ENCODE peak calls at places on chromosomes 16 and 17, in four cellular contexts. T is neural progenitor cell, E is HCT116, M is IMR-90. H is an unnamed sample. For H3K4me1, the result is how much of the 10 kb centered on the place peaks cover.

GRCh38 chr16:82638095-82638798 is 11.5 kb downstream of the CDH13 start:
- DNase-seq in E (no peak), M (peak), T (no peak), H (no peak)

GRCh38 chr17:3890082-3890892 is 2.6 kb downstream of the CAMKK1 start:
- DNase-seq in T (no peak), M (peak), E (peak), H (no peak)

GRCh38 chr17:17567631-17568030 is 23.9 kb downstream of the PEMT start:
- DNase-seq in M (peak), E (no peak), T (no peak), H (no peak)

GRCh38 chr16:54437921-54438320 is 151.3 kb upstream of the IRX3 start:
- DNase-seq in M (no peak), E (no peak), T (no peak), H (no peak)

GRCh38 chr16:16974192-16974591 is 496.6 kb downstream of the XYLT1 start:
- DNase-seq in T (no peak), M (no peak), E (no peak), H (no peak)

GRCh38 chr16:86995456-86995855 is 321.7 kb downstream of the C16orf95 start:
- DNase-seq in T (no peak), E (no peak), M (peak), H (no peak)

GRCh38 chr17:51371732-51372151 is 111.4 kb downstream of the UTP18 start:
- DNase-seq in E (peak), T (peak), M (peak), H (peak)

GRCh38 chr17:46930083-46930482 is 7.1 kb downstream of the GOSR2 start:
- DNase-seq in M (no peak), T (no peak), E (no peak), H (no peak)

GRCh38 chr16:10754941-10755340 is 11.3 kb downstream of the NUBP1 start:
- DNase-seq in M (peak), E (no peak), T (no peak), H (no peak)

GRCh38 chr16:31079342-31079944 is 5.2 kb downstream of the ZNF646 start:
- DNase-seq in T (no peak), M (no peak), E (no peak), H (no peak)

GRCh38 chr17:18257268-18257681 is 1.3 kb downstream of the FLII start:
- DNase-seq in M (no peak), T (peak), E (no peak), H (no peak)

GRCh38 chr17:66276328-66276937 is 26.0 kb upstream of the PRKCA start:
- DNase-seq in M (peak), T (no peak), E (no peak), H (no peak)

GRCh38 chr16:25713785-25714570 is 22.2 kb downstream of the HS3ST4 start:
- DNase-seq in M (no peak), E (no peak), T (no peak), H (no peak)

GRCh38 chr17:79843917-79844815 is 4.9 kb upstream of the CBX4 start:
- DNase-seq in T (peak), E (no peak), M (peak), H (no peak)

GRCh38 chr17:49294126-49294525 is 63.5 kb upstream of the PHOSPHO1 start:
- DNase-seq in T (no peak), M (no peak), E (no peak), H (no peak)

GRCh38 chr17:45835481-45835880 is 9.2 kb upstream of the SPPL2C start:
- DNase-seq in E (no peak), T (no peak), M (no peak), H (no peak)

GRCh38 chr16:83802135-83802534 is 5.6 kb upstream of the HSBP1 start:
- DNase-seq in M (peak), T (no peak), E (no peak), H (no peak)

GRCh38 chr16:86740817-86741799 is 162.8 kb downstream of the FOXL1 start:
- DNase-seq in T (peak), M (peak), E (no peak), H (peak)

GRCh38 chr17:39706921-39707337 is 7.1 kb downstream of the ERBB2 start:
- DNase-seq in T (no peak), M (no peak), E (no peak), H (no peak)

GRCh38 chr17:15999974-16000827 is 577 bp downstream of the TTC19 start:
- DNase-seq in M (peak), E (no peak), T (peak), H (no peak)

GRCh38 chr16:25707982-25708583 is 16.3 kb downstream of the HS3ST4 start:
- DNase-seq in M (no peak), E (peak), T (peak), H (no peak)

GRCh38 chr17:79979201-79979840 is 56.4 kb downstream of the TBC1D16 start:
- DNase-seq in T (no peak), E (no peak), M (no peak), H (no peak)

GRCh38 chr16:28009586-28010373 is 53.7 kb downstream of the GSG1L start:
- DNase-seq in E (no peak), T (no peak), M (no peak), H (no peak)

GRCh38 chr16:46972429-46972970 is 974 bp downstream of the DNAJA2 start:
- DNase-seq in T (no peak), M (peak), E (no peak), H (no peak)

GRCh38 chr16:11581677-11582076 is 5.0 kb downstream of the LITAF start:
- DNase-seq in E (no peak), T (no peak), M (no peak), H (no peak)

GRCh38 chr16:9489823-9490467 is 398.5 kb downstream of the HAPSTR1 start:
- DNase-seq in T (peak), E (no peak), M (no peak), H (no peak)

GRCh38 chr17:20228860-20229259 is 219.7 kb downstream of the SPECC1 start:
- DNase-seq in M (peak), E (no peak), T (no peak), H (no peak)

GRCh38 chr17:74059471-74059870 is 144.0 kb upstream of the RPL38 start:
- DNase-seq in T (no peak), E (no peak), M (no peak), H (no peak)

GRCh38 chr17:44004761-44005526 is 522 bp downstream of the NAGS start:
- DNase-seq in M (no peak), E (no peak), T (peak), H (no peak)

GRCh38 chr17:58081641-58082340 is 1.4 kb upstream of the DYNLL2 start:
- DNase-seq in T (peak), E (no peak), M (no peak), H (no peak)

GRCh38 chr16:2335286-2335895 is 5.1 kb downstream of the ABCA3 start:
- DNase-seq in E (no peak), M (no peak), T (no peak), H (no peak)

GRCh38 chr17:32518856-32519768 is 32.3 kb downstream of the CDK5R1 start:
- DNase-seq in E (no peak), M (no peak), T (peak), H (peak)

GRCh38 chr17:14299261-14300093 is 1.4 kb upstream of the HS3ST3B1 start:
- DNase-seq in E (no peak), T (peak), M (no peak), H (no peak)

GRCh38 chr16:1983544-1984346 is at the start of gene GFER:
- DNase-seq in E (peak), T (peak), M (peak), H (peak)

GRCh38 chr17:66834919-66835454 is at the start of gene CACNG5:
- DNase-seq in M (no peak), T (peak), E (no peak), H (no peak)

GRCh38 chr17:56737741-56738161 is 96.0 kb downstream of the C17orf67 start:
- DNase-seq in T (no peak), M (peak), E (no peak), H (no peak)

GRCh38 chr17:7667616-7668406 is 17.1 kb downstream of the ATP1B2 start:
- DNase-seq in M (no peak), E (no peak), T (no peak), H (no peak)

GRCh38 chr17:65017375-65017774 is 39.2 kb downstream of the GNA13 start:
- DNase-seq in E (no peak), M (no peak), T (peak), H (no peak)

GRCh38 chr17:65022137-65022536 is 34.4 kb downstream of the GNA13 start:
- DNase-seq in T (no peak), M (no peak), E (no peak), H (no peak)

GRCh38 chr17:65020284-65020683 is 36.3 kb downstream of the GNA13 start:
- DNase-seq in M (peak), T (no peak), E (no peak), H (no peak)

GRCh38 chr17:65015855-65016254 is 40.7 kb downstream of the GNA13 start:
- DNase-seq in M (no peak), T (no peak), E (no peak), H (no peak)

DNA sequence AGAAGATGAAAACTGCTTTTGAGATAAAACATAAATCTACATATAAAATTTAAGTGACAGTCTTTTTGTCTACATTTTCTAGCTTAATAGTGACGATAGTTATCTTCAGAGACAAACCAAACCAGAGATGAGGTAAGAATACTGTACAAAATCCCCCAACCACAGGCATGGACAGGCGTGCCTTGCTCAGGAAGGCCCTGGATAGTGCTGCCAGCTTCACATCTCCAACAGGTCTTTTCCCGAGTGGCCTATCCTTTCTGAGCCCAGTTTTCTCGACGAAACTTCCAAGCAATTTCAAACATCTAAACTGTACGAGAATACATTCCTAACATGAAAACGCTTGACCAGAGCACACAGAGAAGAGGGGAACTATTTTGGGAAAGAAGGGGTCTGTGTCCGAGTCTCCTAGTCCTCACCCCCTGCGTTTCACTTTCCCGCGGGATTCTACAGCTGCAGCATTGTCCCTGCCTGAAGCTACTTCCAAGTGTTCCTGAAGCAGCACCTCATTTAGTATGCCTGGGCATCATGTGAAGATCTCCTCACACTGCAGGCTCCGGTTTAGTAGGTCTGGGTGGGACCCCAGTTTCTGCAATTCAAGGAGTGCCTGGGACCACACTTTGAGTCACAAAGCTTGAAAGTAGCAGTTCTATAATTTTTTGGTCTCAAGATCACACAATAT is 37.8 kb downstream of the GNA13 start:
- DNase-seq in E (no peak), M (peak), T (peak), H (no peak)
- H3K27ac ChIP-seq in E (no peak), M (peak), T (peak), H (no peak)

GRCh38 chr16:674214-674881 is 1.1 kb upstream of the RHBDL1 start:
- DNase-seq in T (no peak), M (no peak), E (no peak), H (no peak)

GRCh38 chr16:675884-676564 is 553 bp downstream of the RHBDL1 start:
- DNase-seq in E (no peak), M (no peak), T (no peak), H (no peak)

GRCh38 chr16:676565-677297 is 1.3 kb downstream of the RHBDL1 start:
- DNase-seq in E (no peak), T (no peak), M (no peak), H (no peak)

GRCh38 chr16:673399-673991 is 2.0 kb upstream of the RHBDL1 start:
- DNase-seq in M (no peak), E (no peak), T (no peak), H (no peak)

GRCh38 chr16:674968-675883 is at the start of gene RHBDL1:
- DNase-seq in M (peak), E (no peak), T (peak), H (no peak)
- H3K4me3 ChIP-seq in M (peak), E (no peak), T (peak), H (peak)

GRCh38 chr16:53100131-53100748 is 45.4 kb downstream of the CHD9 start:
- DNase-seq in T (no peak), M (no peak), E (no peak), H (no peak)
- H3K4me1 ChIP-seq in T (under half), M (under half), E (under half), H (under half)

GRCh38 chr17:30961213-30962188 is 9.3 kb upstream of the RNF135 start:
- DNase-seq in M (peak), E (no peak), T (peak), H (no peak)
- H3K27ac ChIP-seq in M (no peak), E (no peak), T (no peak), H (no peak)

GRCh38 chr17:42182927-42183734 is 2.1 kb downstream of the HCRT start:
- DNase-seq in E (no peak), M (peak), T (no peak), H (no peak)

GRCh38 chr17:42187833-42188232 is 2.6 kb upstream of the HCRT start:
- DNase-seq in E (no peak), T (no peak), M (no peak), H (no peak)

GRCh38 chr17:42185497-42185860 is 227 bp upstream of the HCRT start:
- DNase-seq in M (no peak), E (no peak), T (peak), H (no peak)

GRCh38 chr17:42183741-42184711 is 1.2 kb downstream of the HCRT start:
- DNase-seq in T (peak), M (peak), E (peak), H (no peak)

GRCh38 chr17:42184717-42185496 is at the start of gene HCRT:
- DNase-seq in M (no peak), E (no peak), T (no peak), H (no peak)
- H3K4me3 ChIP-seq in M (peak), E (no peak), T (no peak), H (no peak)

GRCh38 chr16:85608887-85609286 is 4.2 kb upstream of the GSE1 start:
- DNase-seq in M (no peak), T (no peak), E (no peak), H (no peak)

GRCh38 chr16:85609539-85609938 is 3.6 kb upstream of the GSE1 start:
- DNase-seq in E (no peak), M (no peak), T (no peak), H (no peak)

GRCh38 chr16:85610446-85611204 is 2.5 kb upstream of the GSE1 start:
- DNase-seq in M (peak), E (peak), T (peak), H (peak)

GRCh38 chr16:85611205-85611454 is 2.0 kb upstream of the GSE1 start:
- DNase-seq in M (no peak), E (no peak), T (peak), H (no peak)

GRCh38 chr16:85610059-85610445 is 3.1 kb upstream of the GSE1 start:
- DNase-seq in M (no peak), E (no peak), T (no peak), H (no peak)
- H3K4me1 ChIP-seq in M (under half), E (under half), T (under half), H (under half)

H was measured in iPS DF 6.9.